ENCODE peak calls at places on chromosomes 3 and 15, in four cellular contexts. U is EH, X is SJSA1, G is LHCN-M2. Y is an unnamed sample.

GRCh38 chr3:175741951-175742350 is 882.8 kb downstream of the NAALADL2 start:
- DNase-seq in U (peak), X (no peak), G (no peak), Y (no peak)

GRCh38 chr3:38458796-38459498 is 5.3 kb downstream of the ACVR2B start:
- DNase-seq in U (peak), X (no peak), G (peak), Y (peak)

GRCh38 chr3:52153389-52154096 is 680 bp downstream of the POC1A start:
- DNase-seq in U (peak), X (peak), G (peak), Y (peak)

GRCh38 chr3:194930439-194931204 is 244.9 kb downstream of the FAM43A start:
- DNase-seq in U (peak), X (peak), G (no peak), Y (no peak)

GRCh38 chr15:100802421-100803157 is 77.0 kb upstream of the ALDH1A3 start:
- DNase-seq in U (no peak), X (no peak), G (no peak), Y (no peak)

GRCh38 chr15:57259511-57260143 is 116.7 kb upstream of the CGNL1 start:
- DNase-seq in U (no peak), X (no peak), G (peak), Y (no peak)

GRCh38 chr3:109548192-109548938 is 211.0 kb upstream of the DPPA4 start:
- DNase-seq in U (peak), X (no peak), G (peak), Y (no peak)

GRCh38 chr3:182309120-182309519 is 484.2 kb upstream of the ATP11B start:
- DNase-seq in U (no peak), X (no peak), G (peak), Y (no peak)

GRCh38 chr3:113275876-113276580 is 64.7 kb downstream of the BOC start:
- DNase-seq in U (peak), X (peak), G (peak), Y (no peak)

GRCh38 chr3:197542741-197543454 is 12.9 kb downstream of the BDH1 start:
- DNase-seq in U (no peak), X (no peak), G (no peak), Y (peak)

GRCh38 chr15:29914441-29915053 is 92.3 kb upstream of the TJP1 start:
- DNase-seq in U (no peak), X (no peak), G (no peak), Y (no peak)

GRCh38 chr3:129046732-129047552 is 13.6 kb upstream of the GP9 start:
- DNase-seq in U (no peak), X (peak), G (no peak), Y (no peak)

GRCh38 chr15:56484284-56484683 is 19.3 kb upstream of the MNS1 start:
- DNase-seq in U (peak), X (no peak), G (no peak), Y (no peak)

GRCh38 chr3:57161131-57161538 is 4.0 kb downstream of the IL17RD start:
- DNase-seq in U (no peak), X (no peak), G (no peak), Y (no peak)

GRCh38 chr3:52532517-52532837 is 1.2 kb downstream of the NT5DC2 start:
- DNase-seq in U (peak), X (peak), G (no peak), Y (no peak)

GRCh38 chr15:89971592-89971997 is 29.5 kb upstream of the ZNF710 start:
- DNase-seq in U (peak), X (peak), G (peak), Y (peak)

Y was measured in lower lobe of right lung.